ENCODE peak calls at places on chromosome 9, in seven cellular contexts. Y is GM23248, D is SJCRH30, A is hepatocyte, K is heart right ventricle, H is psoas muscle, P is GM23338. J is an unnamed sample. For H3K4me1, the result is how much of the 10 kb centered on the place peaks cover.

GRCh38 chr9:74056023-74056422 is 441.1 kb upstream of the RORB start:
- DNase-seq in H (no peak), A (no peak), K (no peak), P (no peak), D (no peak), Y (no peak), J (no peak)

GRCh38 chr9:98555851-98556465 is 152.8 kb downstream of the GABBR2 start:
- DNase-seq in D (no peak), H (no peak), P (no peak), Y (no peak), K (no peak), A (no peak), J (no peak)

GRCh38 chr9:3857673-3858072 is 331.9 kb upstream of the RFX3 start:
- DNase-seq in H (no peak), A (no peak), D (no peak), K (no peak), Y (peak), P (no peak), J (no peak)

GRCh38 chr9:19379697-19380046 is 364 bp downstream of the RPS6 start:
- DNase-seq in K (peak), P (peak), H (peak), Y (peak), A (peak), D (peak), J (no peak)

GRCh38 chr9:132993511-132993939 is 15.0 kb downstream of the GFI1B start:
- DNase-seq in Y (no peak), D (no peak), P (no peak), K (no peak), A (no peak), H (no peak), J (peak)

GRCh38 chr9:110161940-110162339 is 46.0 kb downstream of the C9orf152 start:
- DNase-seq in P (no peak), D (no peak), K (no peak), A (no peak), H (no peak), Y (no peak), J (no peak)

GRCh38 chr9:136624184-136624951 is 38.3 kb upstream of the EGFL7 start:
- DNase-seq in Y (no peak), D (peak), K (peak), A (no peak), P (no peak), H (no peak), J (no peak)

GRCh38 chr9:100134731-100135130 is 35.7 kb downstream of the INVS start:
- DNase-seq in H (no peak), D (no peak), A (no peak), P (no peak), K (no peak), Y (no peak), J (no peak)

GRCh38 chr9:128372784-128373183 is 1.6 kb downstream of the URM1 start:
- DNase-seq in K (no peak), H (no peak), P (no peak), Y (peak), D (no peak), A (no peak), J (no peak)

GRCh38 chr9:111158375-111158774 is 120.1 kb upstream of the LPAR1 start:
- DNase-seq in A (no peak), H (no peak), D (no peak), K (no peak), P (no peak), Y (peak), J (no peak)

GRCh38 chr9:89635007-89635742 is 30.4 kb downstream of the GADD45G start:
- DNase-seq in K (no peak), D (no peak), Y (peak), H (no peak), A (no peak), P (no peak), J (peak)

GRCh38 chr9:117665601-117666377 is 38.4 kb upstream of the TLR4 start:
- DNase-seq in D (no peak), Y (no peak), H (no peak), P (no peak), K (no peak), A (peak), J (no peak)

GRCh38 chr9:114504341-114505186 is 709 bp downstream of the WHRN start:
- DNase-seq in A (peak), D (no peak), H (peak), P (peak), Y (peak), K (peak), J (peak)

GRCh38 chr9:21502586-21502985 is 20.5 kb upstream of the IFNE start:
- DNase-seq in Y (no peak), K (no peak), P (no peak), H (no peak), D (no peak), A (no peak), J (no peak)

GRCh38 chr9:16532681-16533450 is 337.6 kb downstream of the BNC2 start:
- DNase-seq in D (no peak), K (no peak), A (no peak), H (no peak), P (no peak), Y (peak), J (no peak)

GRCh38 chr9:68999393-69000105 is 14.4 kb downstream of the PRKACG start:
- DNase-seq in P (peak), D (peak), K (no peak), H (no peak), A (peak), Y (peak), J (peak)

GRCh38 chr9:135582966-135583685 is 21.6 kb downstream of the PAEP start:
- DNase-seq in A (no peak), K (no peak), P (no peak), D (no peak), H (peak), Y (no peak), J (no peak)

GRCh38 chr9:133786936-133787748 is 49.0 kb upstream of the SARDH start:
- DNase-seq in A (no peak), Y (no peak), K (no peak), D (no peak), H (peak), P (no peak), J (no peak)

GRCh38 chr9:8816361-8816760 is 1016.8 kb upstream of the DMAC1 start:
- DNase-seq in A (no peak), H (no peak), K (no peak), P (peak), D (no peak), Y (no peak), J (no peak)

GRCh38 chr9:76219555-76220151 is 174.6 kb downstream of the RFK start:
- DNase-seq in A (no peak), P (peak), Y (peak), K (no peak), D (no peak), H (no peak), J (no peak)

GRCh38 chr9:21558627-21559401 is 76.7 kb upstream of the IFNE start:
- DNase-seq in D (no peak), A (no peak), K (peak), H (no peak), Y (peak), P (peak), J (no peak)

GRCh38 chr9:3526903-3527652 is 1.3 kb upstream of the RFX3 start:
- DNase-seq in D (peak), K (no peak), Y (peak), A (peak), P (peak), H (peak), J (no peak)

GRCh38 chr9:137299938-137300337 is 2.1 kb downstream of the NRARP start:
- DNase-seq in D (peak), K (peak), A (no peak), H (no peak), Y (no peak), P (peak), J (no peak)

GRCh38 chr9:18473551-18474279 is at the start of gene ADAMTSL1:
- DNase-seq in D (peak), H (peak), K (peak), Y (peak), A (peak), P (peak), J (no peak)

GRCh38 chr9:28212979-28213378 is 639.7 kb upstream of the C9orf72 start:
- DNase-seq in P (no peak), K (no peak), H (no peak), D (no peak), A (peak), Y (peak), J (no peak)

GRCh38 chr9:83199240-83199639 is 136.3 kb upstream of the RASEF start:
- DNase-seq in K (no peak), H (no peak), A (peak), D (peak), P (peak), Y (peak), J (no peak)

GRCh38 chr9:93731963-93732362 is 155.6 kb downstream of the PHF2 start:
- DNase-seq in H (no peak), A (no peak), K (no peak), P (no peak), Y (no peak), D (no peak), J (no peak)

GRCh38 chr9:132295181-132295580 is 59.6 kb downstream of the SETX start:
- DNase-seq in K (no peak), D (no peak), A (no peak), H (no peak), P (no peak), Y (no peak), J (no peak)

GRCh38 chr9:132030626-132031325 is 48.9 kb downstream of the MED27 start:
- DNase-seq in D (no peak), K (no peak), Y (no peak), P (no peak), A (no peak), H (no peak), J (no peak)

GRCh38 chr9:101387871-101388506 is 3.2 kb upstream of the BAAT start:
- DNase-seq in D (peak), K (no peak), Y (peak), H (no peak), P (peak), A (peak), J (no peak)

GRCh38 chr9:114558027-114558675 is 29.4 kb upstream of the ATP6V1G1 start:
- DNase-seq in P (no peak), A (peak), H (no peak), D (no peak), Y (peak), K (no peak), J (no peak)

GRCh38 chr9:124280176-124280691 is 22.5 kb downstream of the NEK6 start:
- DNase-seq in D (no peak), H (no peak), A (peak), Y (peak), P (no peak), K (no peak), J (peak)
- H3K4me1 ChIP-seq in D (under half), H (under half), A (under half), Y (under half), P (under half), K (under half), J (half or more)

GRCh38 chr9:123753669-123754307 is 176.1 kb downstream of the DENND1A start:
- DNase-seq in D (no peak), H (no peak), P (no peak), Y (no peak), A (no peak), K (no peak), J (no peak)

GRCh38 chr9:123756484-123757106 is 173.3 kb downstream of the DENND1A start:
- DNase-seq in Y (no peak), P (no peak), K (no peak), D (no peak), A (no peak), H (no peak), J (no peak)

GRCh38 chr9:123761905-123762605 is 167.9 kb downstream of the DENND1A start:
- DNase-seq in D (no peak), Y (no peak), H (no peak), P (peak), K (no peak), A (no peak), J (no peak)

GRCh38 chr9:123757547-123757946 is 172.4 kb downstream of the DENND1A start:
- DNase-seq in Y (no peak), H (no peak), A (peak), K (no peak), P (no peak), D (no peak), J (no peak)

GRCh38 chr9:123757960-123758359 is 172.0 kb downstream of the DENND1A start:
- DNase-seq in H (no peak), Y (no peak), D (no peak), K (no peak), A (no peak), P (no peak), J (no peak)
- H3K27ac ChIP-seq in H (no peak), Y (no peak), D (no peak), K (no peak), A (no peak), P (no peak), J (no peak)

GRCh38 chr9:5625916-5626315 is 3.0 kb upstream of the RIC1 start:
- DNase-seq in P (no peak), K (no peak), D (no peak), H (no peak), A (no peak), Y (no peak), J (no peak)

GRCh38 chr9:5628530-5629311 is at the start of gene RIC1:
- DNase-seq in Y (peak), A (peak), H (peak), P (peak), K (peak), D (peak), J (peak)

GRCh38 chr9:5628183-5628529 is 751 bp upstream of the RIC1 start:
- DNase-seq in D (no peak), Y (no peak), P (peak), A (peak), K (no peak), H (no peak), J (no peak)

GRCh38 chr9:5624655-5625054 is 4.3 kb upstream of the RIC1 start:
- DNase-seq in H (no peak), A (no peak), K (no peak), P (no peak), Y (no peak), D (no peak), J (no peak)

GRCh38 chr9:5626727-5627634 is 1.9 kb upstream of the RIC1 start:
- DNase-seq in D (no peak), H (peak), P (no peak), A (peak), Y (peak), K (peak), J (no peak)
- H3K4me1 ChIP-seq in D (under half), H (under half), P (under half), A (under half), Y (under half), K (under half), J (half or more)

GRCh38 chr9:70470050-70471015 is 55.9 kb upstream of the KLF9 start:
- DNase-seq in P (no peak), H (no peak), A (peak), Y (peak), K (peak), D (no peak), J (no peak)
- H3K27ac ChIP-seq in P (no peak), H (peak), A (peak), Y (peak), K (peak), D (no peak), J (peak)

DNA sequence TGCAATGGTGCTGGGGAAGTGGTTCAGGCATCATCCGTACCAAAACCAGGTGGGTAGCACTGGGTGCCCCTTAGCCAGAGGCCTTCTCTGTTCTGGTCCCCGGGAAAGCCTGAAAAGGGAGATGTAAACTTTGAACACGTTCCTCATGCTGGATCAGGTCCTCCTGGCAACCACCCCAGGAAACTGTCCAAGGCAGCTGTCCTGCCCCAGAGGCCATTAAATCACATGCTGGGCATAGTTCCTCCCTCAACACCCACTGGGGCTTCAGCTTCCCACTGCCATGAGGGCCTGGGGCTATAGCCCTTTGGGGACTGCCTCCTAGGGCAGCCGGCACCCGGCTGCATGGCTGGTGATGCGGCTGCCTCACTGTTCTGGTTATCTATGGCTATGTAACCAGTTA is 228.9 kb upstream of the MVB12B start:
- DNase-seq in D (peak), K (no peak), P (no peak), A (no peak), Y (no peak), H (no peak), J (no peak)
- H3K4me1 ChIP-seq in D (under half), K (under half), P (under half), A (under half), Y (under half), H (under half), J (under half)

GRCh38 chr9:91192379-91192775 is 169.3 kb downstream of the AUH start:
- DNase-seq in D (no peak), Y (peak), K (no peak), A (no peak), H (peak), P (no peak), J (no peak)
- H3K27ac ChIP-seq in D (peak), Y (peak), K (peak), A (peak), H (peak), P (no peak), J (peak)

GRCh38 chr9:717722-718121 is 123.8 kb upstream of the DMRT1 start:
- DNase-seq in A (no peak), K (no peak), D (no peak), H (no peak), P (no peak), Y (no peak), J (no peak)
- H3K4me1 ChIP-seq in A (under half), K (half or more), D (under half), H (half or more), P (under half), Y (under half), J (under half)

GRCh38 chr9:34994429-34995287 is 5.1 kb downstream of the DNAJB5 start:
- DNase-seq in A (peak), P (peak), Y (peak), H (peak), D (peak), K (no peak), J (no peak)

GRCh38 chr9:34991833-34992375 is 2.4 kb downstream of the DNAJB5 start:
- DNase-seq in A (peak), Y (peak), K (peak), D (no peak), P (peak), H (peak), J (no peak)

GRCh38 chr9:34995288-34996060 is 5.9 kb downstream of the DNAJB5 start:
- DNase-seq in H (peak), Y (peak), K (no peak), A (no peak), D (no peak), P (no peak), J (no peak)

GRCh38 chr9:34992376-34992951 is 2.9 kb downstream of the DNAJB5 start:
- DNase-seq in D (peak), P (no peak), Y (peak), A (peak), H (peak), K (peak), J (no peak)

GRCh38 chr9:34993502-34994428 is 4.2 kb downstream of the DNAJB5 start:
- DNase-seq in Y (peak), K (peak), D (peak), H (peak), P (peak), A (peak), J (no peak)
- H3K27ac ChIP-seq in Y (peak), K (peak), D (peak), H (no peak), P (peak), A (peak), J (peak)

J was measured in lower lobe of right lung.